ENCODE peak calls at places on chromosomes 3 and 15, in six cellular contexts. One of them, this sample, is unnamed.
A peak's percentile ranks its signal among the peaks of the same experiment; 100 is the strongest.

GRCh38 chr3:150635526-150635925 is 32.4 kb downstream of the SELENOT start:
- DNase-seq in MCF 10A: no peak
- DNase-seq in left ventricle myocardium inferior: no peak
- DNase-seq in cardiac muscle cell: peak; percentile 18
- DNase-seq in Caco-2: no peak
- DNase-seq in fibroblast of villous mesenchyme: no peak
- DNase-seq in this sample: peak; percentile 82

GRCh38 chr3:102143536-102143935 is 291.3 kb upstream of the ZPLD1 start:
- DNase-seq in MCF 10A: no peak
- DNase-seq in left ventricle myocardium inferior: no peak
- DNase-seq in cardiac muscle cell: no peak
- DNase-seq in Caco-2: no peak
- DNase-seq in fibroblast of villous mesenchyme: no peak
- DNase-seq in this sample: no peak

GRCh38 chr3:53493618-53493996 is 804 bp upstream of the CACNA1D start:
- DNase-seq in MCF 10A: no peak
- DNase-seq in left ventricle myocardium inferior: no peak
- DNase-seq in cardiac muscle cell: no peak
- DNase-seq in Caco-2: no peak
- DNase-seq in fibroblast of villous mesenchyme: no peak
- DNase-seq in this sample: no peak

GRCh38 chr3:152797751-152798432 is 37.0 kb upstream of the P2RY1 start:
- DNase-seq in MCF 10A: no peak
- DNase-seq in left ventricle myocardium inferior: no peak
- DNase-seq in cardiac muscle cell: peak; percentile 29
- DNase-seq in Caco-2: no peak
- DNase-seq in fibroblast of villous mesenchyme: no peak
- DNase-seq in this sample: no peak

GRCh38 chr3:59135091-59135490 is 85.3 kb upstream of the CFAP20DC start:
- DNase-seq in MCF 10A: no peak
- DNase-seq in left ventricle myocardium inferior: no peak
- DNase-seq in cardiac muscle cell: no peak
- DNase-seq in Caco-2: no peak
- DNase-seq in fibroblast of villous mesenchyme: no peak
- DNase-seq in this sample: no peak

GRCh38 chr3:41195970-41196369 is 3.3 kb upstream of the CTNNB1 start:
- DNase-seq in MCF 10A: no peak
- DNase-seq in left ventricle myocardium inferior: peak; percentile 20
- DNase-seq in cardiac muscle cell: no peak
- DNase-seq in Caco-2: no peak
- DNase-seq in fibroblast of villous mesenchyme: no peak
- DNase-seq in this sample: no peak

GRCh38 chr3:159800434-159801121 is 188.1 kb upstream of the IL12A start:
- DNase-seq in MCF 10A: no peak
- DNase-seq in left ventricle myocardium inferior: no peak
- DNase-seq in cardiac muscle cell: no peak
- DNase-seq in Caco-2: no peak
- DNase-seq in fibroblast of villous mesenchyme: peak; percentile 84
- DNase-seq in this sample: no peak

GRCh38 chr15:72233759-72234158 is 2.8 kb upstream of the PKM start:
- DNase-seq in MCF 10A: no peak
- DNase-seq in left ventricle myocardium inferior: no peak
- DNase-seq in cardiac muscle cell: no peak
- DNase-seq in Caco-2: no peak
- DNase-seq in fibroblast of villous mesenchyme: no peak
- DNase-seq in this sample: no peak

GRCh38 chr15:60479711-60480110 is 769 bp upstream of the ICE2 start:
- DNase-seq in MCF 10A: no peak
- DNase-seq in left ventricle myocardium inferior: no peak
- DNase-seq in cardiac muscle cell: no peak
- DNase-seq in Caco-2: no peak
- DNase-seq in fibroblast of villous mesenchyme: no peak
- DNase-seq in this sample: no peak

GRCh38 chr3:170690133-170690981 is 104.5 kb upstream of the SLC7A14 start:
- DNase-seq in MCF 10A: peak; percentile 39
- DNase-seq in left ventricle myocardium inferior: peak; percentile 60
- DNase-seq in cardiac muscle cell: peak; percentile 65
- DNase-seq in Caco-2: peak; percentile 63
- DNase-seq in fibroblast of villous mesenchyme: peak; percentile 51
- DNase-seq in this sample: no peak

GRCh38 chr3:195204360-195205166 is 66.4 kb downstream of the XXYLT1 start:
- DNase-seq in MCF 10A: peak; percentile 65
- DNase-seq in left ventricle myocardium inferior: no peak
- DNase-seq in cardiac muscle cell: peak; percentile 81
- DNase-seq in Caco-2: no peak
- DNase-seq in fibroblast of villous mesenchyme: no peak
- DNase-seq in this sample: peak; percentile 44

GRCh38 chr15:64730151-64730550 is 45.2 kb downstream of the RBPMS2 start:
- DNase-seq in MCF 10A: no peak
- DNase-seq in left ventricle myocardium inferior: no peak
- DNase-seq in cardiac muscle cell: no peak
- DNase-seq in Caco-2: no peak
- DNase-seq in fibroblast of villous mesenchyme: no peak
- DNase-seq in this sample: no peak

GRCh38 chr3:44682182-44682896 is 30.1 kb upstream of the ZNF502 start:
- DNase-seq in MCF 10A: no peak
- DNase-seq in left ventricle myocardium inferior: no peak
- DNase-seq in cardiac muscle cell: peak; percentile 51
- DNase-seq in Caco-2: no peak
- DNase-seq in fibroblast of villous mesenchyme: peak; percentile 33
- DNase-seq in this sample: no peak

GRCh38 chr3:165206454-165207266 is 10.5 kb upstream of the SLITRK3 start:
- DNase-seq in MCF 10A: peak; percentile 85
- DNase-seq in left ventricle myocardium inferior: peak; percentile 66
- DNase-seq in cardiac muscle cell: peak; percentile 86
- DNase-seq in Caco-2: peak; percentile 57
- DNase-seq in fibroblast of villous mesenchyme: peak; percentile 64
- DNase-seq in this sample: peak; percentile 57

GRCh38 chr3:47522082-47522987 is 8.8 kb upstream of the ELP6 start:
- DNase-seq in MCF 10A: peak; percentile 87
- DNase-seq in left ventricle myocardium inferior: peak; percentile 73
- DNase-seq in cardiac muscle cell: peak; percentile 93
- DNase-seq in Caco-2: peak; percentile 86
- DNase-seq in fibroblast of villous mesenchyme: peak; percentile 92
- DNase-seq in this sample: peak; percentile 55

GRCh38 chr15:65395567-65396185 is 17.9 kb upstream of the IGDCC3 start:
- DNase-seq in MCF 10A: no peak
- DNase-seq in left ventricle myocardium inferior: no peak
- DNase-seq in cardiac muscle cell: no peak
- DNase-seq in Caco-2: no peak
- DNase-seq in fibroblast of villous mesenchyme: no peak
- DNase-seq in this sample: no peak

GRCh38 chr3:40753956-40754355 is 229.2 kb downstream of the ZNF621 start:
- DNase-seq in MCF 10A: no peak
- DNase-seq in left ventricle myocardium inferior: no peak
- DNase-seq in cardiac muscle cell: no peak
- DNase-seq in Caco-2: no peak
- DNase-seq in fibroblast of villous mesenchyme: no peak
- DNase-seq in this sample: no peak

GRCh38 chr3:102866845-102867244 is 432.0 kb downstream of the ZPLD1 start:
- DNase-seq in MCF 10A: no peak
- DNase-seq in left ventricle myocardium inferior: no peak
- DNase-seq in cardiac muscle cell: no peak
- DNase-seq in Caco-2: no peak
- DNase-seq in fibroblast of villous mesenchyme: no peak
- DNase-seq in this sample: no peak

GRCh38 chr15:69344238-69344637 is 45.5 kb downstream of the PAQR5 start:
- DNase-seq in MCF 10A: no peak
- DNase-seq in left ventricle myocardium inferior: no peak
- DNase-seq in cardiac muscle cell: no peak
- DNase-seq in Caco-2: no peak
- DNase-seq in fibroblast of villous mesenchyme: no peak
- DNase-seq in this sample: no peak
- TF ChIP-seq CTCF in MCF 10A: no peak
- TF ChIP-seq CTCF in left ventricle myocardium inferior: no peak
- TF ChIP-seq CTCF in cardiac muscle cell: no peak
- TF ChIP-seq CTCF in Caco-2: no peak
- TF ChIP-seq CTCF in fibroblast of villous mesenchyme: no peak
- TF ChIP-seq CTCF in this sample: peak; percentile 13

GRCh38 chr15:43187544-43188155 is 2.4 kb downstream of the CCNDBP1 start:
- DNase-seq in MCF 10A: peak; percentile 52
- DNase-seq in left ventricle myocardium inferior: no peak
- DNase-seq in cardiac muscle cell: peak; percentile 72
- DNase-seq in Caco-2: no peak
- DNase-seq in fibroblast of villous mesenchyme: peak; percentile 60
- DNase-seq in this sample: no peak
- TF ChIP-seq CTCF in MCF 10A: peak; percentile 75
- TF ChIP-seq CTCF in left ventricle myocardium inferior: peak; percentile 77
- TF ChIP-seq CTCF in cardiac muscle cell: peak; percentile 67
- TF ChIP-seq CTCF in Caco-2: peak; percentile 62
- TF ChIP-seq CTCF in fibroblast of villous mesenchyme: peak; percentile 73
- TF ChIP-seq CTCF in this sample: peak; percentile 74

GRCh38 chr3:69012111-69012835 is 1.2 kb downstream of the EOGT start:
- DNase-seq in MCF 10A: peak; percentile 82
- DNase-seq in left ventricle myocardium inferior: peak; percentile 37
- DNase-seq in cardiac muscle cell: peak; percentile 49
- DNase-seq in Caco-2: no peak
- DNase-seq in fibroblast of villous mesenchyme: no peak
- DNase-seq in this sample: no peak
- TF ChIP-seq CTCF in MCF 10A: no peak
- TF ChIP-seq CTCF in left ventricle myocardium inferior: no peak
- TF ChIP-seq CTCF in cardiac muscle cell: no peak
- TF ChIP-seq CTCF in Caco-2: no peak
- TF ChIP-seq CTCF in fibroblast of villous mesenchyme: no peak
- TF ChIP-seq CTCF in this sample: no peak

GRCh38 chr15:88470625-88471372 is 3.3 kb downstream of the MRPS11 start:
- DNase-seq in MCF 10A: no peak
- DNase-seq in left ventricle myocardium inferior: no peak
- DNase-seq in cardiac muscle cell: no peak
- DNase-seq in Caco-2: no peak
- DNase-seq in fibroblast of villous mesenchyme: no peak
- DNase-seq in this sample: no peak
- TF ChIP-seq CTCF in MCF 10A: no peak
- TF ChIP-seq CTCF in left ventricle myocardium inferior: no peak
- TF ChIP-seq CTCF in cardiac muscle cell: no peak
- TF ChIP-seq CTCF in Caco-2: no peak
- TF ChIP-seq CTCF in fibroblast of villous mesenchyme: no peak
- TF ChIP-seq CTCF in this sample: peak; percentile 9

DNA sequence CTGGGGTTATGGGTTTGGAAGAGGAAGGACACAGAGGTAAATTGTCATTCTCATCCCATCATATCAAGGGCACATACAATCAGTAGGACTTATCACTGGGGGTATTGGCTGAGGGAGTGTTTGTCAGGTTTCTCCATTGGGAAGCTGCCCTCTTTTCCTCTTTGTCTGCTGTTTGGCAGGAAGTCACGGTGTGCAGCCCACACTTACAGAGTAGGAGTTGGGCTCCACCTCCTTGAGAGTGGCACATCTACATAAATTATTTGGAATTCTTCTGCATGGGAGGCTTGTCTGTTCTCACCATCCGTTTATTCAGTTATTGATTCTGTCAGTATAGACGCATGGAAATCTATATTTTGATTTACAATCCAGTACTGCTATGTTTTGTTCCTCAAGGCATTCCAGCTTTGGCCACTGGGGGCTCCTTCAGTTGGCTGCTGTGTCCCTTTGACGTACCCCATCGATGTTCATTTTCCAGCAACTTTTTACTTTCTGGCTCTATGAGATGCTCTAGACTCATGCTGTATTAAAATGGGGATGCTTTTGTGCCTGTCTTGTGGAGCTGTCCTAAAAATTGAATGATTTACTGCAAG is 200.3 kb downstream of the SLCO3A1 start:
- DNase-seq in MCF 10A: no peak
- DNase-seq in left ventricle myocardium inferior: no peak
- DNase-seq in cardiac muscle cell: no peak
- DNase-seq in Caco-2: no peak
- DNase-seq in fibroblast of villous mesenchyme: no peak
- DNase-seq in this sample: no peak
- TF ChIP-seq CTCF in MCF 10A: peak; percentile 47
- TF ChIP-seq CTCF in left ventricle myocardium inferior: peak; percentile 43
- TF ChIP-seq CTCF in cardiac muscle cell: peak; percentile 43
- TF ChIP-seq CTCF in Caco-2: peak; percentile 40
- TF ChIP-seq CTCF in fibroblast of villous mesenchyme: peak; percentile 13
- TF ChIP-seq CTCF in this sample: peak; percentile 53

DNA sequence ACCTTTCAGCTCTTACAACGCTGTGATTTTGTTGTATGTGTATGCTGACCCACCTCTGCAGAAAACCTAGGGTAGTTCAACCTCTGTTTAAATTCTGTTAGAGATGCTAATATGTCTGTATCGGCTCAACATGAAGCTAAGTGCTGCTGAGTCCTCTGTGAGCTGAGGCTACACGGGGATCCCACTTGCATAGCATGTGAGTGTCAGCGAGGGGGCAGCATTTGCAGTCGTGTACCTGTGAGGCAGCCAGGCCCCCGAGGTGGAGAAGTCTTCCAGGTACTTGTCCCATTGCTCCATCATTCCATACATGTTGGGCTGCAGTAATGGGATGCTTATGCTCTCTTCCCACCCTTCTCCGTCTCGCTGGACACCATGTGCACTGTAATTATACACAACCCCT is 3.7 kb downstream of the MKRN2OS start:
- DNase-seq in MCF 10A: no peak
- DNase-seq in left ventricle myocardium inferior: no peak
- DNase-seq in cardiac muscle cell: no peak
- DNase-seq in Caco-2: no peak
- DNase-seq in fibroblast of villous mesenchyme: no peak
- DNase-seq in this sample: no peak
- TF ChIP-seq CTCF in MCF 10A: no peak
- TF ChIP-seq CTCF in left ventricle myocardium inferior: peak; percentile 50
- TF ChIP-seq CTCF in cardiac muscle cell: peak; percentile 20
- TF ChIP-seq CTCF in Caco-2: peak; percentile 15
- TF ChIP-seq CTCF in fibroblast of villous mesenchyme: peak; percentile 46
- TF ChIP-seq CTCF in this sample: peak; percentile 39

This sample was measured in retinal pigment epithelial cell.